ENCODE peak calls at places on chromosomes 3 and 15, in seven cellular contexts. L, T, H, I, V, Z and E are unnamed samples.

GRCh38 chr3:128945041-128945877 is 48.6 kb downstream of the CFAP92 start:
- DNase-seq in L (no peak), T (no peak), H (no peak), I (no peak), V (no peak), Z (no peak), E (no peak)

GRCh38 chr3:77256584-77257488 is 216.9 kb downstream of the ROBO2 start:
- DNase-seq in L (no peak), T (no peak), H (no peak), I (no peak), V (no peak), Z (no peak), E (no peak)

GRCh38 chr15:52678036-52678467 is 1.1 kb downstream of the ATOSA start:
- DNase-seq in L (peak), T (peak), H (peak), I (peak), V (peak), Z (peak), E (peak)

GRCh38 chr3:187223799-187224198 is 26.5 kb downstream of the RTP1 start:
- DNase-seq in L (no peak), T (no peak), H (no peak), I (no peak), V (peak), Z (no peak), E (no peak)

GRCh38 chr3:194876403-194877165 is 190.9 kb downstream of the FAM43A start:
- DNase-seq in L (no peak), T (no peak), H (no peak), I (no peak), V (no peak), Z (no peak), E (no peak)

GRCh38 chr3:45145223-45145622 is 955 bp downstream of the CDCP1 start:
- DNase-seq in L (no peak), T (no peak), H (no peak), I (no peak), V (no peak), Z (no peak), E (no peak)

GRCh38 chr3:160135850-160136249 is 89.4 kb upstream of the C3orf80 start:
- DNase-seq in L (no peak), T (no peak), H (no peak), I (no peak), V (no peak), Z (no peak), E (no peak)

GRCh38 chr3:141402476-141403171 is 34.3 kb downstream of the ZBTB38 start:
- DNase-seq in L (peak), T (peak), H (peak), I (no peak), V (peak), Z (peak), E (peak)

GRCh38 chr3:45642731-45643152 is 46.5 kb upstream of the SACM1L start:
- DNase-seq in L (peak), T (no peak), H (no peak), I (no peak), V (peak), Z (no peak), E (peak)

DNA sequence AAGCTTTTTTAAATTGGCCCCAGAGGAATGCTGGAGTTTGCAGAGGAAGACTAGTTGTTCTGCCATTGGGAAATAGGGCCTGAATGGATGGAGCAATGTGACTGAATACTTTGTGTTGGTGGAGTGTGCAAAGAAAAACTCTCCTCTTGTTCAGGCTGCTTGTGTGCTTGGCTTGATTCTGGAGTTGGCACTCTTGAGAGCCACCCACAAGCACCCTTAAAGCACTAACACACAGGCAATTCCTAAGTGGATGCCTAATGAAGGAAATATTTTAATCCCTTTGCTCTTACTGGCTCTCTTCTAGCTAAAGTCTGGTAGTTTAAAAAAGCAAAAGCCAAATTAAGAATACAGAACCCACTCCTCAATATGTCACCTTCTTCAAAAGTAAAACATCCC is 304.4 kb upstream of the C2CD4B start:
- DNase-seq in L (peak), T (no peak), H (no peak), I (no peak), V (no peak), Z (no peak), E (no peak)
- H3K4me3 ChIP-seq in L (no peak), T (no peak), H (no peak), I (no peak), V (no peak), Z (no peak), E (no peak)

GRCh38 chr15:98597666-98598065 is 50.7 kb upstream of the IGF1R start:
- DNase-seq in L (no peak), T (no peak), H (no peak), I (no peak), V (no peak), Z (no peak), E (no peak)
- TF ChIP-seq CTCF in L (no peak), T (no peak), H (no peak), I (no peak), V (no peak), Z (no peak), E (no peak)

GRCh38 chr3:130894130-130894872 is 417 bp downstream of the ATP2C1 start:
- DNase-seq in L (peak), T (peak), H (peak), I (no peak), V (peak), Z (no peak), E (peak)

GRCh38 chr3:130897316-130897715 is 3.4 kb downstream of the ATP2C1 start:
- DNase-seq in L (no peak), T (no peak), H (no peak), I (no peak), V (no peak), Z (no peak), E (no peak)

GRCh38 chr3:130895690-130896089 is 1.8 kb downstream of the ATP2C1 start:
- DNase-seq in L (no peak), T (no peak), H (no peak), I (no peak), V (no peak), Z (no peak), E (no peak)

GRCh38 chr3:130894873-130895330 is 1.0 kb downstream of the ATP2C1 start:
- DNase-seq in L (peak), T (no peak), H (no peak), I (no peak), V (no peak), Z (no peak), E (peak)

GRCh38 chr3:130896101-130896500 is 2.2 kb downstream of the ATP2C1 start:
- DNase-seq in L (no peak), T (no peak), H (no peak), I (no peak), V (peak), Z (no peak), E (no peak)
- H3K4me3 ChIP-seq in L (no peak), T (no peak), H (no peak), I (peak), V (peak), Z (peak), E (peak)

GRCh38 chr3:65687741-65688140 is 351.0 kb downstream of the MAGI1 start:
- DNase-seq in L (no peak), T (no peak), H (no peak), I (no peak), V (no peak), Z (no peak), E (no peak)

GRCh38 chr3:65685621-65686020 is 353.1 kb downstream of the MAGI1 start:
- DNase-seq in L (peak), T (peak), H (no peak), I (no peak), V (peak), Z (no peak), E (peak)

DNA sequence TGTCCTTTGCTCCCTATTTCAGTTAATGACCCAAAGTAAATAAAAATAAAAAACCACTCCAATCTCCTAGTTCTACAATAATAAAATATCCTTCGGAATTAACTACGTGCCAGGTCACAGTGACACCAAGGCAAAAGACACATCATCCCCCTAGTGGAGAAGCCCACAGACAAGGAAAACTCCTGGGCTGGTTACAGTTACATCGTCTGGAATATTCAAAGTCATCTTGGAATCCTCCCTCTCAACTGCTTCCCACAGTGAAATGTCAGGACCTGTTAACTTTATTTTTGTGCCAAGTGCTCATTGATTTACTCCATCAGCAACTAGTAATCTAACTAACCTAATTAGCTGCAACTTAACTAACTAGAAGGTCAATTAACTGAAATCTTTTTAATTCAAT is 349.3 kb downstream of the MAGI1 start:
- DNase-seq in L (no peak), T (no peak), H (no peak), I (no peak), V (no peak), Z (no peak), E (no peak)
- TF ChIP-seq CTCF in L (no peak), T (no peak), H (no peak), I (peak), V (peak), Z (no peak), E (peak)